ENCODE peak calls at places on chromosomes 6 and 20, in four cellular contexts. One of them, this sample, is unnamed. For H3K4me1, the result is how much of the 10 kb centered on the place peaks cover.

GRCh38 chr20:48284837-48285236 is 499.6 kb upstream of the SULF2 start:
- DNase-seq in pancreas: no peak
- DNase-seq in psoas muscle: no peak
- DNase-seq in SK-N-SH: no peak
- DNase-seq in this sample: no peak

GRCh38 chr20:1810926-1811620 is 84.1 kb upstream of the SIRPA start:
- DNase-seq in pancreas: no peak
- DNase-seq in psoas muscle: no peak
- DNase-seq in SK-N-SH: no peak
- DNase-seq in this sample: peak

GRCh38 chr6:112036088-112036637 is 17.7 kb upstream of the CCN6 start:
- DNase-seq in pancreas: no peak
- DNase-seq in psoas muscle: no peak
- DNase-seq in SK-N-SH: no peak
- DNase-seq in this sample: no peak

GRCh38 chr6:82006027-82006738 is 241.4 kb downstream of the IBTK start:
- DNase-seq in pancreas: no peak
- DNase-seq in psoas muscle: no peak
- DNase-seq in SK-N-SH: peak
- DNase-seq in this sample: no peak

GRCh38 chr6:17001188-17001587 is 100.7 kb upstream of the STMND1 start:
- DNase-seq in pancreas: no peak
- DNase-seq in psoas muscle: no peak
- DNase-seq in SK-N-SH: no peak
- DNase-seq in this sample: no peak

GRCh38 chr6:75130784-75131183 is 75.1 kb downstream of the COL12A1 start:
- DNase-seq in pancreas: no peak
- DNase-seq in psoas muscle: no peak
- DNase-seq in SK-N-SH: no peak
- DNase-seq in this sample: peak

GRCh38 chr20:62739581-62740285 is 31.1 kb downstream of the NTSR1 start:
- DNase-seq in pancreas: no peak
- DNase-seq in psoas muscle: no peak
- DNase-seq in SK-N-SH: no peak
- DNase-seq in this sample: peak

GRCh38 chr6:145633981-145634627 is 101.2 kb downstream of the EPM2A start:
- DNase-seq in pancreas: peak
- DNase-seq in psoas muscle: peak
- DNase-seq in SK-N-SH: peak
- DNase-seq in this sample: peak

GRCh38 chr6:170129691-170130171 is 161.1 kb downstream of the DLL1 start:
- DNase-seq in pancreas: peak
- DNase-seq in psoas muscle: peak
- DNase-seq in SK-N-SH: peak
- DNase-seq in this sample: peak

GRCh38 chr6:106194949-106195919 is 109.1 kb downstream of the PRDM1 start:
- DNase-seq in pancreas: no peak
- DNase-seq in psoas muscle: no peak
- DNase-seq in SK-N-SH: no peak
- DNase-seq in this sample: no peak

GRCh38 chr6:52505726-52506501 is 70.9 kb downstream of the TRAM2 start:
- DNase-seq in pancreas: no peak
- DNase-seq in psoas muscle: no peak
- DNase-seq in SK-N-SH: peak
- DNase-seq in this sample: no peak

GRCh38 chr20:9161308-9161707 is 92.4 kb downstream of the PLCB4 start:
- DNase-seq in pancreas: no peak
- DNase-seq in psoas muscle: no peak
- DNase-seq in SK-N-SH: no peak
- DNase-seq in this sample: no peak

GRCh38 chr20:11136691-11137090 is 462.9 kb upstream of the JAG1 start:
- DNase-seq in pancreas: no peak
- DNase-seq in psoas muscle: no peak
- DNase-seq in SK-N-SH: no peak
- DNase-seq in this sample: no peak

GRCh38 chr6:82217014-82217621 is 30.4 kb downstream of the IBTK start:
- DNase-seq in pancreas: no peak
- DNase-seq in psoas muscle: no peak
- DNase-seq in SK-N-SH: no peak
- DNase-seq in this sample: no peak

GRCh38 chr6:70706491-70707123 is 38.9 kb downstream of the SMAP1 start:
- DNase-seq in pancreas: no peak
- DNase-seq in psoas muscle: no peak
- DNase-seq in SK-N-SH: peak
- DNase-seq in this sample: no peak

GRCh38 chr6:118894425-118895240 is 681 bp downstream of the ASF1A start:
- DNase-seq in pancreas: peak
- DNase-seq in psoas muscle: peak
- DNase-seq in SK-N-SH: peak
- DNase-seq in this sample: peak

GRCh38 chr20:13788167-13788834 is 3.5 kb downstream of the NDUFAF5 start:
- DNase-seq in pancreas: peak
- DNase-seq in psoas muscle: no peak
- DNase-seq in SK-N-SH: peak
- DNase-seq in this sample: peak

GRCh38 chr6:11179088-11179977 is 53.1 kb downstream of the NEDD9 start:
- DNase-seq in pancreas: no peak
- DNase-seq in psoas muscle: no peak
- DNase-seq in SK-N-SH: no peak
- DNase-seq in this sample: no peak

GRCh38 chr6:158817298-158818007 is 1.7 kb downstream of the EZR start:
- DNase-seq in pancreas: peak
- DNase-seq in psoas muscle: no peak
- DNase-seq in SK-N-SH: peak
- DNase-seq in this sample: no peak

GRCh38 chr6:15256538-15257222 is 10.8 kb downstream of the JARID2 start:
- DNase-seq in pancreas: no peak
- DNase-seq in psoas muscle: no peak
- DNase-seq in SK-N-SH: no peak
- DNase-seq in this sample: no peak

GRCh38 chr6:20826378-20826777 is 292.1 kb downstream of the CDKAL1 start:
- DNase-seq in pancreas: no peak
- DNase-seq in psoas muscle: no peak
- DNase-seq in SK-N-SH: no peak
- DNase-seq in this sample: no peak

GRCh38 chr20:54165014-54165413 is 8.8 kb downstream of the CYP24A1 start:
- DNase-seq in pancreas: no peak
- DNase-seq in psoas muscle: no peak
- DNase-seq in SK-N-SH: no peak
- DNase-seq in this sample: no peak

GRCh38 chr20:25738198-25738597 is 41.5 kb upstream of the ZNF337 start:
- DNase-seq in pancreas: no peak
- DNase-seq in psoas muscle: no peak
- DNase-seq in SK-N-SH: no peak
- DNase-seq in this sample: no peak

GRCh38 chr20:63540417-63541186 is 3.4 kb upstream of the PTK6 start:
- DNase-seq in pancreas: no peak
- DNase-seq in psoas muscle: no peak
- DNase-seq in SK-N-SH: peak
- DNase-seq in this sample: no peak

GRCh38 chr20:10632681-10633509 is 40.9 kb downstream of the JAG1 start:
- DNase-seq in pancreas: no peak
- DNase-seq in psoas muscle: no peak
- DNase-seq in SK-N-SH: no peak
- DNase-seq in this sample: no peak

GRCh38 chr6:137571854-137572253 is 77.7 kb upstream of the OLIG3 start:
- DNase-seq in pancreas: no peak
- DNase-seq in psoas muscle: no peak
- DNase-seq in SK-N-SH: peak
- DNase-seq in this sample: no peak

GRCh38 chr20:57902478-57902877 is 192.7 kb upstream of the PMEPA1 start:
- DNase-seq in pancreas: no peak
- DNase-seq in psoas muscle: no peak
- DNase-seq in SK-N-SH: no peak
- DNase-seq in this sample: no peak

GRCh38 chr6:111663232-111663631 is 57.6 kb upstream of the TRAF3IP2 start:
- DNase-seq in pancreas: no peak
- DNase-seq in psoas muscle: peak
- DNase-seq in SK-N-SH: peak
- DNase-seq in this sample: peak

GRCh38 chr6:131948692-131949614 is 2.2 kb downstream of the CCN2 start:
- DNase-seq in pancreas: no peak
- DNase-seq in psoas muscle: peak
- DNase-seq in SK-N-SH: no peak
- DNase-seq in this sample: peak

GRCh38 chr6:84422380-84422968 is 195.0 kb upstream of the CEP162 start:
- DNase-seq in pancreas: no peak
- DNase-seq in psoas muscle: peak
- DNase-seq in SK-N-SH: peak
- DNase-seq in this sample: peak

GRCh38 chr6:137740347-137740746 is 126.7 kb upstream of the TNFAIP3 start:
- DNase-seq in pancreas: no peak
- DNase-seq in psoas muscle: no peak
- DNase-seq in SK-N-SH: no peak
- DNase-seq in this sample: no peak

GRCh38 chr6:140040391-140040790 is 665.9 kb upstream of the CITED2 start:
- DNase-seq in pancreas: no peak
- DNase-seq in psoas muscle: no peak
- DNase-seq in SK-N-SH: no peak
- DNase-seq in this sample: no peak

DNA sequence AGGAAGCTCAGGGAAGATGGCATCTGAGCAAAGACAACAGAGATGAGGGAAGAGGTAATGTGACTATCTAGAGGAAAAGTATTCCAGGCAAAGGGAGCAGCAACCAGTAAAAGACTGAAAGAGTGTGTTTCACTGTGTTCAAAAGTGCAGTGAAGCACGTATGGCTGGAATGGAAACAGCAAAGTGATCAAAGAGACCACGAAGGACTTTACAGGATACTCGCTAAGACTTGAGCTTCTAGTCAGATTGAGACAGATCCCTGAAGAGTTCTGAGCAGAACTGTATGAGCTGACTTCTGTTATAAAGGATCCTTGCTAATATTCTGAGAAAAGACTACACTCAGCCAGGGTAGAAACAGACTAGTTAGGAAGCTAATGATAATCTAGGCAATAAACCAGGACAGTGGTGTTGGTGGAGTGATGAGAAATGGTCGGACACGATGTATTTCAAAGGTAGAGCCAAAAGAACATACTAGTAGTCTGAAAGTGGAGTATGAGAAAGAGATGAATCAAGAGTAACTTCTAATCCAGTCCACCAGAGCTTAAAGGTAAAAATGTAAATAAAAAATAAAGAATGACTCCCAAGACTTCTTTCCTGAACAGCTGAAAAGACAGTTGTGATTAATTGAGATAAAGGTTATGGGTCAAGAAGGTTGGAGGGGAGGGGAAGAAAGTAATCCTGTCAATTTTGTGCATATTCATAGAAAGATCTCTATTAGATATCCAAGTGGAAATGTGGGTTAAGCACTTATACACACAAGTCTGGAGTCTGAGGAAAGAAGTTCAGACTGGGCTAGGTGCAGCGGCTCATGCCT is 14.2 kb downstream of the SEC63 start:
- DNase-seq in pancreas: no peak
- DNase-seq in psoas muscle: no peak
- DNase-seq in SK-N-SH: no peak
- DNase-seq in this sample: no peak
- H3K4me1 ChIP-seq in pancreas: under half
- H3K4me1 ChIP-seq in psoas muscle: under half
- H3K4me1 ChIP-seq in SK-N-SH: under half
- H3K4me1 ChIP-seq in this sample: under half

DNA sequence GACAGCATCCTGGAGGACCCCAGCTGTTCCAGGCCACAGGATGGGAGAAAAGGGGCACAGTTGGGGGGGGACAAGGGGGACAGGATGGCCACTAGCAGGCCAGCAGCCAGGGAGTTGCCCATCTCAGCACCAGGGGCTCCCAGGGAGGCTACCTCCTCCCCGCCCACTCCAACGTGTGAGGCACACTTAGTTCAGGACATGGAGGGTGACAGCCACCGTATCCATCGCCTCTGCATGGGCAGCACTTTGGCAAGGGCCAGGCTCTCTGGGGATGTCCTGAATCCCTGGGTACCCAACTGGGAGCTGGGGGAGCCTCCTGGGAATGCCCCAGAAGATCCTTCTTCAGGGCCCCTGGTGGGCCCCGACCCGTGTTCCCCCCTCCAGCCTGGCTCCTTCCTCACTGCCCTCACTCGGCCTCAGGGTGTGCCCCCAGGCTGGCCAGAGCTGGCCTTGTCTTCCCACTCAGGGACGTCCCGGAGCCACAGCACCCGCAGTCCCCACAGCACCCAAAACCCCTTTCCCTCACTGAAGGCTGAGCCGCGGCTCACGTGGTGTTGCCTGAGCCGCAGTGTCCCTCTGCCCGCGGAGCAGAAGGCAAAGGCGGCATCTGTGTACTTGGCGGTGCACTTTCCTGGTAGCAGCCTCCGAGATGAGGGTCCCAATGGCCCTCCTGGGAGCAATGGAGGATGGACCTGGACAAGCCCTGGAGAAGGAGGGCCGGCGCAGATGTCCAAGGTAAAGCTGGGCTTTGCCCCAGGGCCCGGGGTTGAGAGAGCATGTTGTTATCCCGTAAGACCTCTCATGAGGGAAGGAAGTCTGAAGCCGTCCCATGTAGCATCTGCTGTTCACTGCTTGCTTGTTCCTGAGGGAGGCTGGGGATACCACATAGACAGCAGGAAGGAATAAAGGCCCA is 30.7 kb downstream of the ZNF831 start:
- DNase-seq in pancreas: no peak
- DNase-seq in psoas muscle: no peak
- DNase-seq in SK-N-SH: no peak
- DNase-seq in this sample: no peak
- H3K4me1 ChIP-seq in pancreas: under half
- H3K4me1 ChIP-seq in psoas muscle: under half
- H3K4me1 ChIP-seq in SK-N-SH: under half
- H3K4me1 ChIP-seq in this sample: under half

GRCh38 chr20:544153-544725 is 649 bp upstream of the CSNK2A1 start:
- DNase-seq in pancreas: no peak
- DNase-seq in psoas muscle: no peak
- DNase-seq in SK-N-SH: no peak
- DNase-seq in this sample: no peak
- H3K4me1 ChIP-seq in pancreas: under half
- H3K4me1 ChIP-seq in psoas muscle: under half
- H3K4me1 ChIP-seq in SK-N-SH: under half
- H3K4me1 ChIP-seq in this sample: under half

DNA sequence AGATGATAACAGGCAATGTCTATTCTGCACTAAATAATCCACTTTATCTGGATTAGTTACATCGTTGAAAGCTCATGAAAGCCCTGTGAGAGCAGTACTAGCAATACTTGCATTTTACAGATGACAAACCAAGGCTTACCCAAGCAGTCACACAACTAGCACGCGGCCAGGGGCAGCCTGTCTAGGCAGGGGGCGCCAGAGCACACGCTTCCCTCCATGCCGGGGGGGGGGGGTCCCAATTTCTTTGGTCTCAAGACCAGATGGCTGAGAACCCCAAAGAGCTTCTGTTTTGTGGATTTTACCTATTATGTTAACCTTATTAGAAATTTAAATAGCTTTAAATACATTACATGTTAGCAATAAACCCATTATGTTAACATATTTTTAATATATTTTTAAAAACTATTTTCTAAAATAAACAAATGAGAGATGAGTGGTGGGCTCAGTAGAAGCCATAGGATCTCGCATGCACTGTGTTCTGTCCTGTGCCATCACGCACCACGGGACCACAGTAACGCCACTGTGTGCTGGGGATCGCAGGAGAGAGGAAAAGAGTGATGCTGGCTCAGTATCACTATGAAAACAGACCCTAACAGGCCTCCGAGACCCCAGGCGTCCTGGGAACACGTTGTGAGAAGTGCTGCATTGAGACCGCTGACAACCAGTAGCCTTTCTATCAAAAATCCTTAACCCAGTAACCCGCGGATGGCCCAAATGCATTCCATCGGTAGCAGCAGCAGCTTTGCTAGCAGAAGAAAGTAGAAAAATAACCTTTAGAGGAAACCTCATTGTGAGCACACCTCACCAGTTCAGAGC is 5.3 kb upstream of the PRR18 start:
- DNase-seq in pancreas: no peak
- DNase-seq in psoas muscle: no peak
- DNase-seq in SK-N-SH: peak
- DNase-seq in this sample: no peak
- H3K4me1 ChIP-seq in pancreas: under half
- H3K4me1 ChIP-seq in psoas muscle: under half
- H3K4me1 ChIP-seq in SK-N-SH: under half
- H3K4me1 ChIP-seq in this sample: under half

This sample was measured in tibial artery.